ENCODE peak calls at places on chromosome 19, in six cellular contexts. D is NT2/D1, B is astrocyte, V is IMR-90, H is neural progenitor cell, O is SK-N-SH. J is an unnamed sample.
A peak's percentile ranks its signal among the peaks of the same experiment; 100 is the strongest.

GRCh38 chr19:29999490-29999889 is 57.5 kb downstream of the URI1 start:
- DNase-seq in D (no peak), B (no peak), O (no peak), V (no peak), H (no peak), J (no peak)

GRCh38 chr19:6723108-6723618 is 2.7 kb upstream of the C3 start:
- DNase-seq in B (peak; percentile 39), D (no peak), O (no peak), V (peak; percentile 10), H (no peak), J (peak; percentile 77)

GRCh38 chr19:10104665-10105221 is 1.4 kb upstream of the PPAN start:
- DNase-seq in O (no peak), D (no peak), V (no peak), H (no peak), B (no peak), J (peak; percentile 73)

GRCh38 chr19:13843104-13843921 is 33.6 kb upstream of the NANOS3 start:
- DNase-seq in D (no peak), B (no peak), H (peak; percentile 52), V (peak; percentile 47), O (peak; percentile 58), J (peak; percentile 94)

GRCh38 chr19:47729468-47729798 is 15.9 kb upstream of the NOP53 start:
- DNase-seq in H (peak; percentile 33), O (no peak), V (peak; percentile 85), D (no peak), B (peak; percentile 88), J (peak; percentile 86)

GRCh38 chr19:14821958-14822357 is 13.0 kb downstream of the OR7A5 start:
- DNase-seq in V (no peak), D (no peak), H (no peak), B (no peak), O (no peak), J (no peak)

GRCh38 chr19:31504221-31504620 is 155.0 kb upstream of the TSHZ3 start:
- DNase-seq in O (no peak), H (no peak), V (no peak), B (no peak), D (no peak), J (no peak)

GRCh38 chr19:10780368-10780767 is 55.6 kb downstream of the TMED1 start:
- DNase-seq in D (no peak), O (no peak), H (no peak), V (peak; percentile 54), B (peak; percentile 77), J (no peak)

GRCh38 chr19:42295831-42296525 is 6.0 kb upstream of the PRR19 start:
- DNase-seq in V (peak; percentile 41), O (peak; percentile 88), B (no peak), D (peak; percentile 63), H (peak; percentile 80), J (peak; percentile 92)

GRCh38 chr19:56595548-56595899 is 422 bp downstream of the ZNF71 start:
- DNase-seq in B (peak; percentile 28), O (no peak), V (peak; percentile 9), H (no peak), D (no peak), J (no peak)

GRCh38 chr19:32605544-32605943 is 24.6 kb downstream of the PDCD5 start:
- DNase-seq in D (no peak), V (no peak), B (no peak), H (no peak), O (no peak), J (no peak)

GRCh38 chr19:33064117-33064777 is 441 bp downstream of the RHPN2 start:
- DNase-seq in H (no peak), D (no peak), B (no peak), V (no peak), O (peak; percentile 84), J (peak; percentile 89)

GRCh38 chr19:33429891-33430673 is 56.6 kb downstream of the CEBPG start:
- DNase-seq in H (no peak), D (no peak), O (no peak), B (no peak), V (no peak), J (peak; percentile 54)

GRCh38 chr19:7870571-7871279 is 3.5 kb downstream of the PRR36 start:
- DNase-seq in V (no peak), B (no peak), O (peak; percentile 78), H (peak; percentile 88), D (peak; percentile 78), J (peak; percentile 86)

GRCh38 chr19:10603873-10604459 is 16.9 kb upstream of the AP1M2 start:
- DNase-seq in D (no peak), B (no peak), H (peak; percentile 9), O (peak; percentile 5), V (no peak), J (no peak)

GRCh38 chr19:35031072-35031881 is 1.0 kb downstream of the SCN1B start:
- DNase-seq in B (peak; percentile 14), H (peak; percentile 76), O (no peak), V (peak; percentile 18), D (no peak), J (no peak)

GRCh38 chr19:1106841-1107654 is 3.3 kb downstream of the GPX4 start:
- DNase-seq in V (peak; percentile 49), H (no peak), D (no peak), B (peak; percentile 46), O (no peak), J (no peak)

GRCh38 chr19:39677931-39678889 is 22.5 kb downstream of the LGALS16 start:
- DNase-seq in B (no peak), V (peak; percentile 39), D (no peak), H (no peak), O (no peak), J (no peak)

GRCh38 chr19:19821366-19822147 is at the start of gene ZNF506:
- DNase-seq in V (peak; percentile 92), O (peak; percentile 90), H (peak; percentile 95), D (peak; percentile 95), B (peak; percentile 94), J (peak; percentile 99)

GRCh38 chr19:19120308-19121156 is 17.7 kb downstream of the TMEM161A start:
- DNase-seq in D (peak; percentile 91), V (peak; percentile 62), H (peak; percentile 97), O (peak; percentile 81), B (peak; percentile 55), J (peak; percentile 91)

GRCh38 chr19:46213156-46213555 is 16.4 kb upstream of the IGFL1 start:
- DNase-seq in H (no peak), D (no peak), V (no peak), O (no peak), B (no peak), J (peak; percentile 41)

GRCh38 chr19:31351212-31352193 is 2.3 kb upstream of the TSHZ3 start:
- DNase-seq in O (peak; percentile 74), B (peak; percentile 60), V (peak; percentile 63), H (peak; percentile 68), D (no peak), J (peak; percentile 82)

GRCh38 chr19:39156230-39156890 is 30.8 kb downstream of the PAK4 start:
- DNase-seq in H (no peak), O (no peak), V (peak; percentile 29), D (no peak), B (peak; percentile 20), J (no peak)

GRCh38 chr19:17260842-17261325 is 3.7 kb downstream of the USHBP1 start:
- DNase-seq in O (peak; percentile 87), V (peak; percentile 64), B (peak; percentile 27), H (peak; percentile 89), D (peak; percentile 90), J (peak; percentile 92)
- H3K9ac ChIP-seq in O (no peak overlapping the region), V (no peak overlapping the region), B (no peak overlapping the region), H (no peak overlapping the region), D (peak overlapping the region; percentile 38), J (no peak overlapping the region)

GRCh38 chr19:45126654-45127053 is 33.7 kb downstream of the PPP1R37 start:
- DNase-seq in O (no peak), H (no peak), D (no peak), B (no peak), V (no peak), J (no peak)
- H3K9ac ChIP-seq in O (no peak overlapping the region), H (no peak overlapping the region), D (no peak overlapping the region), B (no peak overlapping the region), V (no peak overlapping the region), J (no peak overlapping the region)

GRCh38 chr19:51339313-51339686 is 2.6 kb downstream of the VSIG10L start:
- DNase-seq in D (peak; percentile 28), V (no peak), O (no peak), B (no peak), H (peak; percentile 85), J (no peak)
- H3K9ac ChIP-seq in D (peak overlapping the region; percentile 87), V (no peak overlapping the region), O (peak overlapping the region; percentile 57), B (no peak overlapping the region), H (no peak overlapping the region), J (no peak overlapping the region)

DNA sequence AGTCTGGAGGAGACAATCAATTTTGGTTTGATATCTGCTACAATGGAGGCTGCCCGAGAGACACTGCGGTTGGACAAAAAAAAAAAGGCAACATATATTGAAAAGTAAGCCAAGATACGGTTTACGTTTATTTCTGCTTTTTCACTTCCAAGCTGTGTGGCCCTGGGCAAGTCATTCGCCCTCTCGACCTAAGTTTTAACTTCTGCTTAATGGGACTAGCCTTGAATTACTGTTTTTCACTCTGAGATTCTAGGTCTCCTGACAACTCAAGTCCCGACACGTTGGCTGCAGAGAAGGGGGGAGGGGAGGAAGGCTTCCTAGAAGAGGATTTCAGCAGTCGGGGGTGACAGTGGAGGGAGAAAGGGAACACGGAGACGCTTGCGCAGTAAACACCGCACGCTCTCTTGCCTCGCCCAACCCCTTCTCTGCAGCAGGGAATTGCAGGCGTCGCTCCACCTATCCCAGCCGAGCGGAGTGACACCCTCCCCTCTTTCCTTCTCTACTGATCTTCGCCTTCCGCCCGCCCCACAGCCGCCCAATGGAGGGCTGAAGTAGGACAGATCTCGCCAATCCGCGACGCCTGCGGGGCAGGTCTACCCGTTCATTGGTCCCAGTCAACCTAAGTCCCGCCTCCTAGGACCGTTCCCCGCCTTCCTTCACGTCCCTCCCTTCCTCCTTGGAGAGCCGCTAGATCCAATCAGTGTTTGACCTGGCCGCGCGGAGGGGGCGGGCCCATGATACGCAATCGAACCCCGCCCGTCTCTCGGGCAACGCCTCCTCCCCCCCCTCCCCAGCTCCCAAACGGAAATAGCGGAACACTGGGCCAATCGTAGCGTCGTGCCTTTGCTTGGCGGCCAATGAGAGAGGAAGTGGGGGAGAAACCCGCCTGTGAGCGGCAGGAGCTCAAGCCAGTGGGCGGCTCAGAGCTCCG is 529 bp upstream of the AP2A1 start:
- DNase-seq in H (peak; percentile 100), O (peak; percentile 97), V (peak; percentile 100), D (peak; percentile 98), B (peak; percentile 99), J (peak; percentile 100)
- H3K9ac ChIP-seq in H (peak overlapping the region; percentile 64), O (peak overlapping the region; percentile 30), V (peak overlapping the region; percentile 73), D (peak overlapping the region; percentile 69), B (peak overlapping the region; percentile 66), J (peak overlapping the region; percentile 77)

GRCh38 chr19:5540208-5540607 is 27.5 kb downstream of the TINCR start:
- DNase-seq in H (no peak), O (no peak), B (no peak), V (no peak), D (no peak), J (no peak)
- H3K9ac ChIP-seq in H (no peak overlapping the region), O (no peak overlapping the region), B (no peak overlapping the region), V (no peak overlapping the region), D (no peak overlapping the region), J (no peak overlapping the region)

DNA sequence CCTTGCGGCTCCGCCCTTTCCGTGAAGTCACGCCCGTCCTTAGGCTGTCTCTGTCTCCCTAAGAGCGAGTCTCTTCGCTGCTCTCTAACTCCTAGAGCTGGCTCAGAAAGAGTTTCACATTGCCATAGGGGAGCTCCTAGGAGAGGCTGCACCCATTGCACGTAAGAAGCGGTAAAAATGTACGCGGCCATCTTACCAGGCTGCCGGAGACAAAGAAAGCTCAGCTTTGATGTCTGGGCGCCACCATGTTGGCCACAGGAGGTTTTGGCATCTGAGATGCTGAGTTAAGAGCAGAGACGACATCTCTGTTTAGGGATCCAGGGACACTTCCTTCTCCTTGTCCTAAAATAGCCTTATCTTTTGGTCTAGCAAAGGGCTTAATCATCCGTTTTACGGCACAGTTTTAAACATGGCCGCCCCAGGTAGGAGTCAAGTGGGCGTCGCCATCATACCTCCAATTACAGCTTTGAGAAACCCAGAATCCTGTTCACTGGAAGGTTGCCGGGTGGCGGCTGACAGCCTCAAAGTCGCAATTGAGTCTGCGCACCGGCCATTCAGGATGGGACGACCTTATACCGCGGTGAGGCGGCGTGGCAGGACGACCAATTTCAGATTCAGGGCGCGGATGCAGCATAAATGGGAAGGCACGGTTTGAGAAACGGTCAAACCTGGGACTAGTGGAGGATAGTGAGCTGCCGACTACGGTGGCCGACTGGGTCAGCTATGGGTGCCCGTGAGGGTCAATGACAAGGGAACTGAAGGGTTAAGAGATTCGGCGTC is at the start of gene ZNF793:
- DNase-seq in B (peak; percentile 88), V (peak; percentile 54), O (peak; percentile 75), D (peak; percentile 59), H (peak; percentile 90), J (peak; percentile 91)
- H3K9ac ChIP-seq in B (peak within 1 kb of the TSS; percentile 95), V (peak within 1 kb of the TSS; percentile 86), O (peak within 1 kb of the TSS; percentile 91), D (peak within 1 kb of the TSS; percentile 95), H (peak within 1 kb of the TSS; percentile 75), J (peak within 1 kb of the TSS; percentile 64)